ENCODE peak calls at places on chromosomes 5 and 9, in four cellular contexts. U is HCT116, L is HepG2, W is AG04450. B is an unnamed sample. For H3K27me3, the result is how much of the 10 kb centered on the place peaks cover.

GRCh38 chr9:124506931-124507879 is at the start of gene NR5A1:
- DNase-seq in L (peak), U (no peak), W (no peak), B (no peak)

GRCh38 chr9:16925426-16925825 is 55.0 kb upstream of the BNC2 start:
- DNase-seq in L (no peak), U (no peak), W (peak), B (no peak)

GRCh38 chr5:109246841-109247592 is 162.8 kb downstream of the PJA2 start:
- DNase-seq in U (no peak), W (no peak), L (no peak), B (no peak)

GRCh38 chr5:116856271-116856670 is 281.6 kb upstream of the SEMA6A start:
- DNase-seq in W (no peak), U (no peak), L (no peak), B (no peak)

GRCh38 chr9:120360046-120360445 is 219.9 kb downstream of the CDK5RAP2 start:
- DNase-seq in L (no peak), U (no peak), W (no peak), B (no peak)

GRCh38 chr5:52876456-52876855 is 88.7 kb downstream of the ITGA1 start:
- DNase-seq in L (no peak), U (no peak), W (no peak), B (no peak)

GRCh38 chr9:137630684-137631083 is 11.9 kb downstream of the EHMT1 start:
- DNase-seq in W (no peak), L (no peak), U (no peak), B (no peak)

GRCh38 chr5:80837679-80838078 is 122.5 kb upstream of the RASGRF2 start:
- DNase-seq in U (no peak), W (no peak), L (no peak), B (no peak)

GRCh38 chr5:107285772-107286171 is 385.0 kb downstream of the EFNA5 start:
- DNase-seq in U (no peak), L (no peak), W (no peak), B (no peak)

GRCh38 chr9:107397076-107398049 is 92.2 kb downstream of the KLF4 start:
- DNase-seq in U (no peak), L (no peak), W (no peak), B (no peak)

GRCh38 chr9:77663754-77664153 is 15.6 kb upstream of the GNA14 start:
- DNase-seq in L (no peak), W (no peak), U (no peak), B (no peak)

GRCh38 chr5:62115009-62115408 is 191.0 kb upstream of the KIF2A start:
- DNase-seq in W (no peak), U (no peak), L (no peak), B (no peak)

GRCh38 chr5:31408814-31409213 is 123.1 kb downstream of the DROSHA start:
- DNase-seq in U (no peak), L (no peak), W (peak), B (no peak)

GRCh38 chr5:140182075-140182709 is 7.2 kb downstream of the CYSTM1 start:
- DNase-seq in U (no peak), W (no peak), L (no peak), B (no peak)

GRCh38 chr9:5851445-5851844 is 18.5 kb upstream of the ERMP1 start:
- DNase-seq in W (no peak), U (no peak), L (no peak), B (no peak)
- TF ChIP-seq CTCF in W (no peak), U (no peak), L (no peak), B (no peak)

GRCh38 chr9:131836021-131836420 is 96.1 kb upstream of the RAPGEF1 start:
- DNase-seq in L (no peak), W (no peak), U (no peak), B (no peak)
- H3K27me3 ChIP-seq in L (half or more), W (under half), U (under half), B (under half)

GRCh38 chr5:83374547-83374946 is 97.0 kb upstream of the VCAN start:
- DNase-seq in U (no peak), W (no peak), L (no peak), B (no peak)

GRCh38 chr5:83377131-83377865 is 94.2 kb upstream of the VCAN start:
- DNase-seq in L (no peak), U (no peak), W (peak), B (no peak)

GRCh38 chr5:83375049-83375710 is 96.4 kb upstream of the VCAN start:
- DNase-seq in U (no peak), L (no peak), W (no peak), B (no peak)

GRCh38 chr5:83378624-83379259 is 92.8 kb upstream of the VCAN start:
- DNase-seq in L (no peak), W (no peak), U (no peak), B (no peak)

GRCh38 chr5:83376461-83376860 is 95.1 kb upstream of the VCAN start:
- DNase-seq in L (no peak), W (no peak), U (no peak), B (no peak)
- TF ChIP-seq CTCF in L (no peak), W (no peak), U (no peak), B (no peak)

DNA sequence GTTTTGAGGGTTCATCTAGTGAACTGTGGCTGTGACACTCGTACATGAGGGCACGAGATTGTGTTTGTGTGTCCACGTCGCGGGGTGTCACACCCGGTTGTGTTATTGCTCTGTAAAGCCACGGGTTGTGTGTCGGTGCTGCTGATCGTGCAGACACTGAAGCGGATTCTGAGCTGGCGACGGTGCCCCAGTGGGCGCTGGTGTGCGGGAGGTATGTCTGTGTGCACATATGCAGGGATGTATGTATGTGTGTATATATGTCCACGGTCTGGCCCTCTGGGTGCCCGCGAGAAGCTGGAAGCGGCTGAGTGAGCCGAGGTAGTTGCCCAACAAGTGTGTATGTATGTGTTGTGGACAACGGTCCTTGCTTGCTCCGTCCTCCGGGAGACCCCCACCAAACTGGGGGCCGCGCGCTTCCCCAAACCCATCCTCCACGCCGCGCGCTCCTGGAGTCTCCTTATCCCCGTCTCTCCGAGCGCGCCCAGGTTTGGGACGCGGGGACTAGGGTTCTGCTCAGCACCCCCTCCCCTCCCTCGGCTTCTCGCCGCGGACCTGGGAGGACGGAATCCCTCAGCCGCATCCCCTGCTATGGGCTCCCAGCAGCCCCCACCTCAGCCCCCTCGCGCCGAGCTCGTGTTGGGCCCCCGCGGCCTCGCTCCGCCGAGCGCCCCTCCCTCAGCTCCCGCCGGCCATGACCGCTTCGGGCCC is 578 bp downstream of the PCDH1 start:
- DNase-seq in U (no peak), W (no peak), L (no peak), B (peak)
- H3K27me3 ChIP-seq in U (under half), W (half or more), L (half or more), B (half or more)

GRCh38 chr5:5066276-5067186 is 73.6 kb upstream of the ADAMTS16 start:
- DNase-seq in U (no peak), L (no peak), W (no peak), B (no peak)

GRCh38 chr5:5061836-5062235 is 78.3 kb upstream of the ADAMTS16 start:
- DNase-seq in W (no peak), L (no peak), U (no peak), B (no peak)

GRCh38 chr5:5062903-5063302 is 77.2 kb upstream of the ADAMTS16 start:
- DNase-seq in W (no peak), L (no peak), U (no peak), B (no peak)

GRCh38 chr5:5065472-5065871 is 74.7 kb upstream of the ADAMTS16 start:
- DNase-seq in L (no peak), U (no peak), W (no peak), B (no peak)

GRCh38 chr5:5063533-5063953 is 76.6 kb upstream of the ADAMTS16 start:
- DNase-seq in L (peak), W (no peak), U (no peak), B (no peak)
- TF ChIP-seq CTCF in L (peak), W (no peak), U (peak), B (no peak)

GRCh38 chr5:1887400-1888360 is 5.0 kb upstream of the IRX4 start:
- DNase-seq in L (no peak), W (no peak), U (no peak), B (no peak)
- H3K27me3 ChIP-seq in L (half or more), W (half or more), U (under half), B (half or more)

DNA sequence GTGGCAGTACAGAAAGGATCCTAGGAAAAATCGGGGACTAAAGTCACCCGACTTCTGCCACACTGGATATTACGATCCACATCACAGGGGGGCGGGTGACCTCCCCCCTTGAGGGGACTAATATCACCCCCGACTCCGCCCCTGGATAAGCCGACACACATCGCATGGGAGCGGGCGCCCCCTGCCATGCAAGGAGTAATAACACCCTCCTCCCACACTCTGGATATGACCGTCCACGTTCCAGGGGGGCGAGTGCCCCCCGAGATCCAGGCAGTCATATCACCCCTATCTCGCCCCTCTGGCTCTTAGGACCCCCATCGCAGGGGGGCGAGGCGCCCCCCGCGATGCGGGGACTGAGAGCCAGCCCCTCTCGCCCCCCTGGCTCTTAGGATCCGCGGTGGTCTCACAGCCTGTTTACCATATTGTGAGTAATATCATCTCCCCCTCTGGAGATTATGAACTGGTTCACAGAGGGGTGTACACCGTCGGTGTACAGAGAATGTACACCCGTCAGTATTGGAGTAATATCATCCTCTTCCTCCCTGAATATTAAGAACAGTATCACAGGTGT is 423.0 kb downstream of the DIRAS2 start:
- DNase-seq in W (no peak), L (peak), U (no peak), B (peak)
- TF ChIP-seq CTCF in W (no peak), L (peak), U (peak), B (peak)

GRCh38 chr9:110967196-110967595 is 71.1 kb downstream of the LPAR1 start:
- DNase-seq in L (no peak), W (no peak), U (no peak), B (no peak)

GRCh38 chr9:110971705-110972104 is 66.6 kb downstream of the LPAR1 start:
- DNase-seq in W (no peak), L (no peak), U (no peak), B (no peak)

GRCh38 chr9:110975278-110975677 is 63.0 kb downstream of the LPAR1 start:
- DNase-seq in W (no peak), U (no peak), L (no peak), B (no peak)

GRCh38 chr9:110971234-110971633 is 67.0 kb downstream of the LPAR1 start:
- DNase-seq in U (no peak), W (no peak), L (no peak), B (no peak)

GRCh38 chr9:110969971-110970381 is 68.3 kb downstream of the LPAR1 start:
- DNase-seq in L (peak), W (peak), U (no peak), B (no peak)
- H3K27me3 ChIP-seq in L (under half), W (under half), U (under half), B (under half)

DNA sequence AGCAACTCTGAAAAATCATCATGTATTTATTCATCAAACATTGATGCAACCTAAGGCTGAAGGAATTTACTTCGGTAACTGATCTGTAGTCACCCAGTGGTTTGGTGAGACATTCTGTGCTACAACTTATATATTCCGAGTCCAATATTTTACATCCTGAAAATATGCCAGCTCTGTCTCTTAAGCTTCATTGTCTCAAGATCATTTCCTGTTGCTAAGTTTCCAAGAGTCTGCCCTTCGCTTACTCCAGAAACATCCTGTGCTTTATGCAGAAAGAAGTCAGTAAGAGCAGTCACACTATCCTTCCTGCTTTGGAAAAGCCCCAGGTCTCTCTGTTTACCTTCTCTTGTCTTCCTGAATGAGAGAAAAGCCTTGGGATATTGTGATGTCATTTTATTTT is 176.7 kb upstream of the TBCA start:
- DNase-seq in L (no peak), W (no peak), U (no peak), B (no peak)
- TF ChIP-seq CTCF in L (no peak), W (no peak), U (no peak), B (no peak)

GRCh38 chr5:1838013-1838412 is 36.8 kb downstream of the NDUFS6 start:
- DNase-seq in L (no peak), U (no peak), W (no peak), B (no peak)

GRCh38 chr5:1842026-1842819 is 40.5 kb downstream of the IRX4 start:
- DNase-seq in W (no peak), U (no peak), L (no peak), B (no peak)

GRCh38 chr5:1836891-1837880 is 36.0 kb downstream of the NDUFS6 start:
- DNase-seq in U (no peak), W (no peak), L (no peak), B (no peak)

GRCh38 chr5:1840741-1841521 is 39.7 kb downstream of the NDUFS6 start:
- DNase-seq in W (no peak), L (no peak), U (no peak), B (no peak)

GRCh38 chr5:1840071-1840547 is 38.9 kb downstream of the NDUFS6 start:
- DNase-seq in U (no peak), W (no peak), L (no peak), B (no peak)
- H3K27me3 ChIP-seq in U (under half), W (under half), L (half or more), B (under half)